ENCODE peak calls at places on chromosomes 11 and 22, in six cellular contexts. B, Q, A, J, W and E are unnamed samples.

GRCh38 chr11:110565690-110566336 is 136.1 kb downstream of the FDX1 start:
- DNase-seq in A (no peak), B (no peak), Q (peak; percentile 41), J (no peak), W (no peak), E (no peak)

GRCh38 chr11:63554901-63555218 is 8.3 kb downstream of the PLAAT2 start:
- DNase-seq in W (no peak), J (no peak), Q (no peak), A (no peak), B (no peak), E (no peak)

GRCh38 chr11:14443642-14444041 is 56.0 kb downstream of the COPB1 start:
- DNase-seq in B (peak; percentile 57), Q (no peak), A (no peak), W (no peak), J (peak; percentile 64), E (no peak)

GRCh38 chr11:6817668-6818067 is 18.2 kb upstream of the OR6A2 start:
- DNase-seq in A (no peak), B (peak; percentile 2), J (no peak), Q (no peak), W (no peak), E (no peak)

GRCh38 chr11:69004411-69005182 is 8.4 kb downstream of the MRGPRF start:
- DNase-seq in Q (no peak), J (no peak), A (no peak), W (no peak), B (no peak), E (no peak)

GRCh38 chr11:112087212-112087611 is 539 bp downstream of the SDHD start:
- DNase-seq in A (no peak), W (no peak), B (no peak), J (no peak), Q (no peak), E (no peak)

GRCh38 chr11:1750481-1750839 is at the start of gene IFITM10:
- DNase-seq in A (no peak), W (no peak), J (peak; percentile 59), B (no peak), Q (no peak), E (no peak)

GRCh38 chr11:72773696-72774095 is 20.2 kb downstream of the STARD10 start:
- DNase-seq in Q (no peak), B (peak; percentile 54), W (no peak), J (no peak), A (no peak), E (no peak)

GRCh38 chr22:24601217-24602104 is 1.5 kb upstream of the GGT1 start:
- DNase-seq in B (no peak), W (no peak), J (no peak), A (peak; percentile 26), Q (no peak), E (no peak)

GRCh38 chr11:115221461-115222069 is 282.6 kb downstream of the CADM1 start:
- DNase-seq in J (no peak), Q (no peak), W (no peak), B (no peak), A (no peak), E (no peak)

GRCh38 chr22:20526628-20527355 is 19.4 kb downstream of the MED15 start:
- DNase-seq in Q (no peak), J (peak; percentile 81), W (no peak), B (peak; percentile 91), A (peak; percentile 27), E (no peak)

GRCh38 chr11:2802389-2803185 is 83.0 kb downstream of the CDKN1C start:
- DNase-seq in W (no peak), A (peak; percentile 38), J (no peak), Q (no peak), B (no peak), E (no peak)